ENCODE peak calls at places on chromosomes 12 and 14, in six cellular contexts. One of them, this sample, is unnamed.
A peak's percentile ranks its signal among the peaks of the same experiment; 100 is the strongest.

GRCh38 chr12:63266988-63267387 is 116.0 kb upstream of the AVPR1A start:
- DNase-seq in neural crest cell: no peak
- DNase-seq in epithelial cell of esophagus: no peak
- DNase-seq in testis: no peak
- DNase-seq in ovary: no peak
- DNase-seq in upper lobe of right lung: no peak
- DNase-seq in this sample: no peak

GRCh38 chr14:54169254-54169924 is 212.8 kb upstream of the BMP4 start:
- DNase-seq in epithelial cell of esophagus: peak; percentile 68
- DNase-seq in upper lobe of right lung: no peak
- DNase-seq in testis: no peak
- DNase-seq in ovary: no peak
- DNase-seq in neural crest cell: no peak
- DNase-seq in this sample: no peak

GRCh38 chr12:127455347-127456265 is 811.4 kb upstream of the TMEM132C start:
- DNase-seq in ovary: no peak
- DNase-seq in testis: peak; percentile 24
- DNase-seq in epithelial cell of esophagus: no peak
- DNase-seq in upper lobe of right lung: no peak
- DNase-seq in neural crest cell: no peak
- DNase-seq in this sample: no peak

GRCh38 chr12:106247731-106248176 is at the start of gene CKAP4:
- DNase-seq in neural crest cell: peak; percentile 60
- DNase-seq in ovary: peak; percentile 86
- DNase-seq in epithelial cell of esophagus: peak; percentile 83
- DNase-seq in testis: peak; percentile 70
- DNase-seq in upper lobe of right lung: peak; percentile 92
- DNase-seq in this sample: peak; percentile 83

GRCh38 chr14:56216631-56217379 is 98.6 kb downstream of the PELI2 start:
- DNase-seq in epithelial cell of esophagus: peak; percentile 17
- DNase-seq in upper lobe of right lung: no peak
- DNase-seq in neural crest cell: no peak
- DNase-seq in testis: peak; percentile 76
- DNase-seq in ovary: peak; percentile 44
- DNase-seq in this sample: no peak

GRCh38 chr12:65965358-65965757 is 141.1 kb downstream of the HMGA2 start:
- DNase-seq in neural crest cell: no peak
- DNase-seq in upper lobe of right lung: no peak
- DNase-seq in ovary: no peak
- DNase-seq in testis: no peak
- DNase-seq in epithelial cell of esophagus: no peak
- DNase-seq in this sample: no peak

GRCh38 chr12:116594325-116595038 is 35.3 kb downstream of the MAP1LC3B2 start:
- DNase-seq in ovary: no peak
- DNase-seq in upper lobe of right lung: peak; percentile 80
- DNase-seq in testis: no peak
- DNase-seq in epithelial cell of esophagus: no peak
- DNase-seq in neural crest cell: no peak
- DNase-seq in this sample: no peak

GRCh38 chr12:65824314-65824563 is at the start of gene HMGA2:
- DNase-seq in epithelial cell of esophagus: no peak
- DNase-seq in neural crest cell: peak; percentile 51
- DNase-seq in testis: no peak
- DNase-seq in ovary: no peak
- DNase-seq in upper lobe of right lung: peak; percentile 68
- DNase-seq in this sample: peak; percentile 30

GRCh38 chr12:24014240-24014639 is 64.8 kb upstream of the SOX5 start:
- DNase-seq in neural crest cell: no peak
- DNase-seq in epithelial cell of esophagus: no peak
- DNase-seq in upper lobe of right lung: no peak
- DNase-seq in testis: no peak
- DNase-seq in ovary: no peak
- DNase-seq in this sample: no peak

GRCh38 chr14:40760703-40761102 is 846.0 kb upstream of the LRFN5 start:
- DNase-seq in neural crest cell: no peak
- DNase-seq in upper lobe of right lung: no peak
- DNase-seq in testis: no peak
- DNase-seq in ovary: no peak
- DNase-seq in epithelial cell of esophagus: no peak
- DNase-seq in this sample: no peak

GRCh38 chr12:124217508-124217981 is 77.3 kb upstream of the RFLNA start:
- DNase-seq in upper lobe of right lung: no peak
- DNase-seq in neural crest cell: no peak
- DNase-seq in testis: no peak
- DNase-seq in epithelial cell of esophagus: peak; percentile 8
- DNase-seq in ovary: no peak
- DNase-seq in this sample: no peak

GRCh38 chr12:124660846-124661245 is 93.4 kb upstream of the NCOR2 start:
- DNase-seq in neural crest cell: no peak
- DNase-seq in ovary: no peak
- DNase-seq in testis: no peak
- DNase-seq in epithelial cell of esophagus: no peak
- DNase-seq in upper lobe of right lung: no peak
- DNase-seq in this sample: no peak

GRCh38 chr12:46368138-46368537 is 4.4 kb downstream of the SLC38A2 start:
- DNase-seq in neural crest cell: no peak
- DNase-seq in epithelial cell of esophagus: no peak
- DNase-seq in upper lobe of right lung: no peak
- DNase-seq in testis: no peak
- DNase-seq in ovary: no peak
- DNase-seq in this sample: no peak

GRCh38 chr12:123058471-123058870 is 78.0 kb downstream of the ARL6IP4 start:
- DNase-seq in testis: no peak
- DNase-seq in ovary: no peak
- DNase-seq in neural crest cell: no peak
- DNase-seq in epithelial cell of esophagus: no peak
- DNase-seq in upper lobe of right lung: peak; percentile 59
- DNase-seq in this sample: no peak

GRCh38 chr14:95331708-95332408 is 12.2 kb upstream of the CLMN start:
- DNase-seq in upper lobe of right lung: no peak
- DNase-seq in neural crest cell: no peak
- DNase-seq in epithelial cell of esophagus: no peak
- DNase-seq in testis: no peak
- DNase-seq in ovary: no peak
- DNase-seq in this sample: no peak

GRCh38 chr14:83993545-83993944 is 1536.4 kb upstream of the FLRT2 start:
- DNase-seq in testis: no peak
- DNase-seq in epithelial cell of esophagus: no peak
- DNase-seq in neural crest cell: no peak
- DNase-seq in ovary: no peak
- DNase-seq in upper lobe of right lung: no peak
- DNase-seq in this sample: no peak

GRCh38 chr14:33643782-33644181 is 307.1 kb downstream of the EGLN3 start:
- DNase-seq in upper lobe of right lung: no peak
- DNase-seq in ovary: no peak
- DNase-seq in neural crest cell: no peak
- DNase-seq in epithelial cell of esophagus: no peak
- DNase-seq in testis: no peak
- DNase-seq in this sample: no peak

GRCh38 chr12:124183172-124183571 is 111.7 kb upstream of the RFLNA start:
- DNase-seq in epithelial cell of esophagus: no peak
- DNase-seq in neural crest cell: no peak
- DNase-seq in ovary: no peak
- DNase-seq in testis: no peak
- DNase-seq in upper lobe of right lung: no peak
- DNase-seq in this sample: no peak

GRCh38 chr12:120199595-120200306 is 1.2 kb downstream of the RPLP0 start:
- DNase-seq in epithelial cell of esophagus: peak; percentile 73
- DNase-seq in upper lobe of right lung: no peak
- DNase-seq in neural crest cell: no peak
- DNase-seq in ovary: no peak
- DNase-seq in testis: peak; percentile 30
- DNase-seq in this sample: no peak

GRCh38 chr12:114855678-114856077 is 171.7 kb upstream of the TBX3 start:
- DNase-seq in epithelial cell of esophagus: no peak
- DNase-seq in upper lobe of right lung: no peak
- DNase-seq in ovary: no peak
- DNase-seq in testis: no peak
- DNase-seq in neural crest cell: no peak
- DNase-seq in this sample: no peak

GRCh38 chr12:114853003-114853529 is 169.1 kb upstream of the TBX3 start:
- DNase-seq in epithelial cell of esophagus: no peak
- DNase-seq in testis: no peak
- DNase-seq in neural crest cell: no peak
- DNase-seq in ovary: no peak
- DNase-seq in upper lobe of right lung: no peak
- DNase-seq in this sample: no peak

GRCh38 chr12:114860969-114861368 is 177.0 kb upstream of the TBX3 start:
- DNase-seq in epithelial cell of esophagus: no peak
- DNase-seq in testis: no peak
- DNase-seq in neural crest cell: no peak
- DNase-seq in upper lobe of right lung: no peak
- DNase-seq in ovary: no peak
- DNase-seq in this sample: no peak

GRCh38 chr12:114863911-114864310 is 179.9 kb upstream of the TBX3 start:
- DNase-seq in upper lobe of right lung: no peak
- DNase-seq in epithelial cell of esophagus: no peak
- DNase-seq in neural crest cell: no peak
- DNase-seq in testis: no peak
- DNase-seq in ovary: no peak
- DNase-seq in this sample: no peak

DNA sequence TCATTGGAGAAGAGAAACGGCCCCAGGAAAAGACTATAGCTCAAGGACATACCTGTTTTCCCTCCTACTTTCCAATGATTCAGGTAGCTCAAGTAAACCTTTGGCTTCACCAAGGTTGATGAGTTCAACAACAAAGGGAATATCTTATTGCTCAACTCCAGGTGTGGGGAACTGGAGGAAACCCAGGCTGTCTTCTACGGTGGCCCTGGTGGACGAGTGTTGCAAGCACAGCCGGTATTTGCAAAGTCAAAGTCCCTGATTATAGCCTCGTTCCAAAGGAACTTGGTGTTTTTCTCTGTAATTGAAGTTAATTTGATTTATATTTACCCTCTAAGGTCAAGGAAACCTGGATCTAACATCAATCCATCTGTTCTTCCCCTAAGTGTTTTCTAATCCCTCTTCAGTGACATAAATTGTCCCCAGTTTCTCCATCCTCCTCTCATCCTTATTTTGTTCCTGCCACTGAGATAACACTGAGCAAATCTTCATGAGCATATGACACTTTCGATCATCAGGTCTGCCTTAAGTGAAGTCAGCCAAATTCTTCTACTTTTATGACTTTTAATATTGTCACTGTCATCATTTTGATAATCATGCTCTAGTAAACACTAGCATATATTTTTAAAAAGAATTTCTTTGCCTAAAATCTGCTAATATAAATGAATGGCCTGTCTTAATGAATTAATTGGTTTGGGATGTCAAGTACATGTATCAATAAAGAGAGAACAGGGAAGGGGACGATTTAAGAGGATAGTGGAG is 174.6 kb upstream of the TBX3 start:
- DNase-seq in epithelial cell of esophagus: peak; percentile 4
- DNase-seq in ovary: no peak
- DNase-seq in upper lobe of right lung: no peak
- DNase-seq in testis: no peak
- DNase-seq in neural crest cell: no peak
- DNase-seq in this sample: no peak
- TF ChIP-seq CTCF in epithelial cell of esophagus: peak; percentile 11
- TF ChIP-seq CTCF in ovary: no peak
- TF ChIP-seq CTCF in upper lobe of right lung: no peak
- TF ChIP-seq CTCF in testis: no peak
- TF ChIP-seq CTCF in neural crest cell: peak; percentile 54
- TF ChIP-seq CTCF in this sample: no peak

GRCh38 chr14:50714452-50715073 is 46.5 kb upstream of the SAV1 start:
- DNase-seq in upper lobe of right lung: no peak
- DNase-seq in testis: peak; percentile 23
- DNase-seq in epithelial cell of esophagus: peak; percentile 62
- DNase-seq in neural crest cell: no peak
- DNase-seq in ovary: no peak
- DNase-seq in this sample: peak; percentile 59
- TF ChIP-seq CTCF in upper lobe of right lung: peak; percentile 41
- TF ChIP-seq CTCF in testis: no peak
- TF ChIP-seq CTCF in epithelial cell of esophagus: peak; percentile 79
- TF ChIP-seq CTCF in neural crest cell: peak; percentile 48
- TF ChIP-seq CTCF in ovary: no peak
- TF ChIP-seq CTCF in this sample: peak; percentile 59

DNA sequence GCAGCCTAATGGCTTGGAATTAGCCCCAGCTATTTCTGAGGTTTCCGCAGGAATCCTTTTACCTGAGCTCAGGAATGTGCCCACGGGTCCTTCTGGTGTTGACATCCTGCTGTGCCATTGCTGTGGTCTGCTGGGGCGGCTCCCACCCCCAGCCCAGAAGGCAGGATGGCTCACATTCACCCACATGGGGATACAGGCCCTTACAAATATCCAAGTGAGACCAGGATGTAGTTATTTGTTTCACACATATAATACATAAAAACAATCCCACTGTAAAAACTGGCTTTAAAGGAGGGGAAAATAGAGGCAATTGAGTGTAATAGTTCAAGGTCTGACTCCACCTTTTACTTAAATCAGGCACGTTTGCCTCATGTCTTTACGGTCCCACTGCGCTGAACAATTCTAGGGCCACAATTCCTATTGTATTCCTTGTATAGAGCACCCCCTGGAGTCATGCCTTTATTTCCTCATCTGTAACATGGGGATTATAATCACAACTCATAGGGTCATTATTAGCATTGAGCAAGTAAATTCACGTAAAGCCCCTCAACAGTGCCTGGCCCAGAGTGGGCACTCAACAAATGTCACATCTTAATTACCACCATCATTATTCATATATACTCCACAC is 57.2 kb upstream of the FICD start:
- DNase-seq in neural crest cell: no peak
- DNase-seq in upper lobe of right lung: no peak
- DNase-seq in testis: no peak
- DNase-seq in epithelial cell of esophagus: no peak
- DNase-seq in ovary: no peak
- DNase-seq in this sample: no peak
- TF ChIP-seq CTCF in neural crest cell: no peak
- TF ChIP-seq CTCF in upper lobe of right lung: peak; percentile 24
- TF ChIP-seq CTCF in testis: no peak
- TF ChIP-seq CTCF in epithelial cell of esophagus: no peak
- TF ChIP-seq CTCF in ovary: no peak
- TF ChIP-seq CTCF in this sample: no peak

DNA sequence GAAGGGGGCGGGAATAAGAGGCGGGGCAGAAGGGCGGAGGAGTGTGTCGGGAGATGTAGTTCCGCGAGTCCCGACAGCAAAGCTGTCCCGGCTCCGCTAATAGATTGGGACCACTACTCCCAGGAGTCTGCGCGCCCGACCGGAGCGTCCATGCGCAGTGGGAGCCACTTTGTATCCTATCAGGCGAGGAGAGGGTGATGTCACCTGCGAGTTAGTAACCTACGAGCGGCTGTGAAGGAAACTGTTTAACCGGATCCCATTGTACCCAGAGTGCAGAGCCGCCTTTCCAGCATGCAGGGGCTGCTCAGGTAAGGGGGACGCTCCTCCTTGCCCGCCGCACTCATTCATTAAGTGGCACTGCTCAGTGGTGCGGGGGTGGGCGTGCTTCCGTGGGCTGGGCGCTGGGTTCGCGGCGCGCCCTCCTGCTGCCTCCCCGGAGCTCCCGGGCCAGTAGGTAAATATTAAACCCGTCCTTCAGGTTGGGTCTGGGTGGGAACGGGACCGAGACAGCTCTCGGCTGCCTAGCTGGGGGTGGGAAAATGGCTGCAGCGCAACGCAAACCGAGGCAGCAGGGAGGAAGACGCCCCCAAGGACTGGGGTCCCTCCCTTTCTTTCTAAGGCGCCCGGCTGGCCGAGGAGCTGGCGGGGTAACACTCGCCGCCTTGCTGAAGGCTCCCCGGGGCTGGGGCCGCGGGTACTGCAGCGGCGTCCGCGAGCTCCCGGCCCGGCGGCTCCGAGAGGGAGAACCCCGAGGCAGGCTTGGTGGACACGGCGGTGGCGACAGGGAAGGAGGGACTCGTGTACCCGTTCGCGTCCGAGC is at the start of gene DAAM1:
- DNase-seq in neural crest cell: peak; percentile 85
- DNase-seq in ovary: peak; percentile 96
- DNase-seq in testis: peak; percentile 99
- DNase-seq in upper lobe of right lung: peak; percentile 98
- DNase-seq in epithelial cell of esophagus: peak; percentile 99
- DNase-seq in this sample: peak; percentile 93
- TF ChIP-seq CTCF in neural crest cell: no peak
- TF ChIP-seq CTCF in ovary: no peak
- TF ChIP-seq CTCF in testis: no peak
- TF ChIP-seq CTCF in upper lobe of right lung: no peak
- TF ChIP-seq CTCF in epithelial cell of esophagus: no peak
- TF ChIP-seq CTCF in this sample: no peak

This sample was measured in GM10248.